ENCODE peak calls at places on chromosomes 3 and 15, in nine cellular contexts. J, Y, T, Q, G, U, I, A and L are unnamed samples.

GRCh38 chr3:120181632-120182031 is 87.4 kb upstream of the GSK3B start:
- DNase-seq in J (no peak), Y (no peak), T (peak), Q (no peak), G (no peak), U (no peak), I (no peak), A (no peak), L (no peak)

GRCh38 chr15:88218557-88219214 is 37.9 kb downstream of the NTRK3 start:
- DNase-seq in J (no peak), Y (no peak), T (peak), Q (no peak), G (no peak), U (no peak), I (no peak), A (no peak), L (no peak)

GRCh38 chr15:61318276-61318675 is 89.2 kb upstream of the RORA start:
- DNase-seq in J (no peak), Y (no peak), T (peak), Q (no peak), G (no peak), U (no peak), I (no peak), A (no peak), L (no peak)

GRCh38 chr15:75153565-75154248 is 48.0 kb upstream of the C15orf39 start:
- DNase-seq in J (no peak), Y (no peak), T (no peak), Q (no peak), G (no peak), U (no peak), I (no peak), A (no peak), L (peak)

GRCh38 chr3:182182531-182182968 is 470.8 kb downstream of the SOX2 start:
- DNase-seq in J (no peak), Y (peak), T (peak), Q (no peak), G (no peak), U (no peak), I (no peak), A (no peak), L (no peak)

GRCh38 chr15:90219421-90220141 is 14.2 kb downstream of the CIB1 start:
- DNase-seq in J (peak), Y (no peak), T (no peak), Q (peak), G (no peak), U (no peak), I (no peak), A (peak), L (no peak)

GRCh38 chr15:95953032-95953431 is 377.5 kb upstream of the NR2F2 start:
- DNase-seq in J (no peak), Y (no peak), T (no peak), Q (no peak), G (no peak), U (no peak), I (no peak), A (no peak), L (no peak)

GRCh38 chr3:66406186-66406585 is 94.6 kb downstream of the LRIG1 start:
- DNase-seq in J (no peak), Y (no peak), T (no peak), Q (no peak), G (no peak), U (no peak), I (no peak), A (no peak), L (no peak)

GRCh38 chr3:127998596-127998995 is 53.6 kb upstream of the SEC61A1 start:
- DNase-seq in J (no peak), Y (no peak), T (no peak), Q (no peak), G (no peak), U (no peak), I (no peak), A (no peak), L (no peak)

GRCh38 chr3:95654567-95655362 is 1159.6 kb upstream of the EPHA6 start:
- DNase-seq in J (no peak), Y (no peak), T (no peak), Q (no peak), G (no peak), U (no peak), I (no peak), A (no peak), L (no peak)

GRCh38 chr15:63601727-63602185 is 4.6 kb downstream of the FBXL22 start:
- DNase-seq in J (no peak), Y (peak), T (peak), Q (no peak), G (no peak), U (no peak), I (no peak), A (no peak), L (no peak)

GRCh38 chr3:16442730-16443129 is 70.8 kb downstream of the RFTN1 start:
- DNase-seq in J (no peak), Y (no peak), T (no peak), Q (no peak), G (no peak), U (no peak), I (no peak), A (no peak), L (no peak)

GRCh38 chr3:171556574-171557145 is 96.5 kb upstream of the TNIK start:
- DNase-seq in J (no peak), Y (peak), T (peak), Q (no peak), G (no peak), U (no peak), I (no peak), A (no peak), L (peak)

GRCh38 chr3:72336821-72337479 is 511.3 kb downstream of the SHQ1 start:
- DNase-seq in J (peak), Y (peak), T (peak), Q (no peak), G (no peak), U (no peak), I (no peak), A (peak), L (peak)

GRCh38 chr3:32045091-32045964 is 61.1 kb upstream of the GPD1L start:
- DNase-seq in J (peak), Y (peak), T (peak), Q (no peak), G (peak), U (peak), I (no peak), A (peak), L (peak)

GRCh38 chr3:13491206-13491974 is 11.3 kb downstream of the HDAC11 start:
- DNase-seq in J (no peak), Y (no peak), T (no peak), Q (no peak), G (no peak), U (no peak), I (no peak), A (no peak), L (no peak)

GRCh38 chr3:150170843-150171513 is 200.3 kb upstream of the PFN2 start:
- DNase-seq in J (no peak), Y (no peak), T (peak), Q (no peak), G (no peak), U (no peak), I (no peak), A (no peak), L (no peak)

GRCh38 chr3:133572158-133573053 is 1.1 kb upstream of the CDV3 start:
- DNase-seq in J (peak), Y (no peak), T (no peak), Q (no peak), G (no peak), U (no peak), I (no peak), A (peak), L (peak)

GRCh38 chr3:70854108-70854507 is 541.7 kb upstream of the MDFIC2 start:
- DNase-seq in J (peak), Y (no peak), T (no peak), Q (no peak), G (no peak), U (no peak), I (no peak), A (no peak), L (no peak)

GRCh38 chr3:142850395-142851023 is 38.4 kb downstream of the PCOLCE2 start:
- DNase-seq in J (peak), Y (no peak), T (no peak), Q (no peak), G (no peak), U (no peak), I (no peak), A (peak), L (peak)

GRCh38 chr3:168341965-168342719 is 246.4 kb upstream of the GOLIM4 start:
- DNase-seq in J (no peak), Y (no peak), T (no peak), Q (no peak), G (no peak), U (no peak), I (no peak), A (no peak), L (no peak)

GRCh38 chr3:123148772-123149171 is 53.0 kb upstream of the SEC22A start:
- DNase-seq in J (no peak), Y (no peak), T (no peak), Q (no peak), G (no peak), U (no peak), I (no peak), A (no peak), L (no peak)

GRCh38 chr15:54094661-54095060 is 116.4 kb downstream of the UNC13C start:
- DNase-seq in J (no peak), Y (no peak), T (no peak), Q (no peak), G (no peak), U (no peak), I (no peak), A (no peak), L (no peak)

GRCh38 chr15:34275154-34275553 is 50.3 kb downstream of the EMC4 start:
- DNase-seq in J (no peak), Y (no peak), T (no peak), Q (no peak), G (no peak), U (no peak), I (no peak), A (no peak), L (no peak)

GRCh38 chr3:73868688-73869315 is 244.1 kb upstream of the PDZRN3 start:
- DNase-seq in J (peak), Y (no peak), T (peak), Q (no peak), G (peak), U (no peak), I (no peak), A (peak), L (peak)

GRCh38 chr3:172726370-172726769 is 15.5 kb upstream of the NCEH1 start:
- DNase-seq in J (no peak), Y (no peak), T (no peak), Q (no peak), G (no peak), U (no peak), I (no peak), A (no peak), L (peak)

GRCh38 chr15:40029979-40030893 is 8.7 kb downstream of the SRP14 start:
- DNase-seq in J (peak), Y (no peak), T (no peak), Q (no peak), G (no peak), U (no peak), I (no peak), A (peak), L (peak)